ENCODE peak calls at places on chromosomes 1 and 21, in five cellular contexts. T is left ventricle myocardium inferior, F is hippocampal formation, N is NCI-H524, B is skeletal muscle cell. X is an unnamed sample.

GRCh38 chr1:187413770-187414169 is 585.0 kb downstream of the PLA2G4A start:
- DNase-seq in T (no peak), F (no peak), N (peak; percentile 30), B (no peak), X (no peak)

GRCh38 chr1:19436716-19437476 is 48.4 kb downstream of the CAPZB start:
- DNase-seq in T (peak; percentile 79), F (no peak), N (peak; percentile 42), B (peak; percentile 66), X (peak; percentile 36)

GRCh38 chr1:171142081-171142450 is 43.0 kb upstream of the FMO2 start:
- DNase-seq in T (peak; percentile 48), F (peak; percentile 16), N (no peak), B (peak; percentile 68), X (no peak)

GRCh38 chr1:12549106-12549459 is 68.9 kb downstream of the DHRS3 start:
- DNase-seq in T (peak; percentile 58), F (no peak), N (no peak), B (no peak), X (no peak)

GRCh38 chr21:37045556-37045955 is 27.3 kb downstream of the PIGP start:
- DNase-seq in T (no peak), F (no peak), N (no peak), B (no peak), X (no peak)

GRCh38 chr21:21297211-21297610 is 299.0 kb downstream of the NCAM2 start:
- DNase-seq in T (no peak), F (no peak), N (no peak), B (no peak), X (no peak)

GRCh38 chr1:247047260-247047659 is 31.4 kb downstream of the ZNF670 start:
- DNase-seq in T (no peak), F (no peak), N (no peak), B (no peak), X (no peak)

GRCh38 chr1:229349463-229350385 is 6.9 kb upstream of the CCSAP start:
- DNase-seq in T (no peak), F (no peak), N (no peak), B (no peak), X (no peak)

GRCh38 chr21:43845386-43845785 is 19.6 kb upstream of the AGPAT3 start:
- DNase-seq in T (no peak), F (no peak), N (no peak), B (no peak), X (no peak)

GRCh38 chr1:180482425-180483275 is 19.7 kb downstream of the ACBD6 start:
- DNase-seq in T (no peak), F (peak; percentile 54), N (peak; percentile 58), B (peak; percentile 21), X (peak; percentile 37)

GRCh38 chr1:13513885-13514546 is at the start of gene LRRC38:
- DNase-seq in T (peak; percentile 24), F (no peak), N (peak; percentile 64), B (no peak), X (no peak)

GRCh38 chr1:154567386-154568164 is at the start of gene CHRNB2:
- DNase-seq in T (peak; percentile 71), F (no peak), N (peak; percentile 77), B (no peak), X (peak; percentile 23)

GRCh38 chr21:33162436-33162921 is 67.3 kb upstream of the IFNAR2 start:
- DNase-seq in T (no peak), F (no peak), N (peak; percentile 40), B (no peak), X (no peak)

GRCh38 chr1:43796111-43796581 is 88.8 kb downstream of the ST3GAL3 start:
- DNase-seq in T (no peak), F (peak; percentile 42), N (no peak), B (peak; percentile 24), X (no peak)

GRCh38 chr1:25618433-25618808 is 1.8 kb downstream of the MAN1C1 start:
- DNase-seq in T (no peak), F (no peak), N (no peak), B (no peak), X (no peak)

GRCh38 chr1:5752715-5753330 is 239.4 kb downstream of the NPHP4 start:
- DNase-seq in T (no peak), F (no peak), N (no peak), B (no peak), X (no peak)

GRCh38 chr1:180953291-180953747 is 40.6 kb downstream of the KIAA1614 start:
- DNase-seq in T (no peak), F (no peak), N (no peak), B (no peak), X (no peak)

GRCh38 chr1:88701275-88701674 is 17.2 kb downstream of the PKN2 start:
- DNase-seq in T (no peak), F (no peak), N (no peak), B (no peak), X (no peak)

GRCh38 chr21:42655797-42656770 is 2.7 kb downstream of the PDE9A start:
- DNase-seq in T (no peak), F (no peak), N (no peak), B (no peak), X (peak; percentile 43)

GRCh38 chr1:168613038-168613451 is 36.6 kb downstream of the XCL1 start:
- DNase-seq in T (no peak), F (no peak), N (no peak), B (no peak), X (no peak)

GRCh38 chr1:36134805-36135339 is 9.8 kb upstream of the COL8A2 start:
- DNase-seq in T (peak; percentile 42), F (no peak), N (peak; percentile 35), B (no peak), X (peak; percentile 23)

GRCh38 chr1:226937940-226938725 is 2.0 kb upstream of the COQ8A start:
- DNase-seq in T (no peak), F (no peak), N (no peak), B (no peak), X (no peak)

GRCh38 chr1:171032822-171033702 is 57.6 kb upstream of the FMO3 start:
- DNase-seq in T (no peak), F (no peak), N (peak; percentile 94), B (no peak), X (no peak)

GRCh38 chr1:903721-904270 is 19.9 kb upstream of the SAMD11 start:
- DNase-seq in T (peak; percentile 20), F (no peak), N (no peak), B (no peak), X (no peak)

GRCh38 chr1:151958959-151959358 is 34.7 kb downstream of the S100A10 start:
- DNase-seq in T (no peak), F (no peak), N (peak; percentile 65), B (no peak), X (no peak)

GRCh38 chr1:209102120-209102519 is 481.4 kb upstream of the CAMK1G start:
- DNase-seq in T (no peak), F (no peak), N (peak; percentile 6), B (no peak), X (no peak)

GRCh38 chr1:15786581-15786980 is 20.9 kb downstream of the UQCRHL start:
- DNase-seq in T (no peak), F (no peak), N (no peak), B (no peak), X (no peak)

GRCh38 chr1:194495434-194495833 is 1309.0 kb upstream of the B3GALT2 start:
- DNase-seq in T (no peak), F (no peak), N (no peak), B (no peak), X (no peak)

GRCh38 chr21:17386498-17386897 is 126.3 kb upstream of the CXADR start:
- DNase-seq in T (no peak), F (no peak), N (peak; percentile 14), B (no peak), X (no peak)

GRCh38 chr21:42124826-42125570 is 53.9 kb downstream of the UMODL1 start:
- DNase-seq in T (no peak), F (no peak), N (no peak), B (no peak), X (no peak)

GRCh38 chr1:24871306-24871901 is 58.7 kb downstream of the RUNX3 start:
- DNase-seq in T (no peak), F (no peak), N (no peak), B (no peak), X (no peak)

GRCh38 chr1:53763911-53764310 is 24.9 kb upstream of the GLIS1 start:
- DNase-seq in T (no peak), F (no peak), N (no peak), B (no peak), X (no peak)

GRCh38 chr1:22132517-22133235 is 10.2 kb downstream of the WNT4 start:
- DNase-seq in T (no peak), F (no peak), N (no peak), B (no peak), X (peak; percentile 37)

GRCh38 chr1:186183219-186183618 is 191.8 kb downstream of the TPR start:
- DNase-seq in T (no peak), F (no peak), N (no peak), B (peak; percentile 68), X (peak; percentile 72)

GRCh38 chr1:5647226-5647625 is 345.0 kb downstream of the NPHP4 start:
- DNase-seq in T (no peak), F (no peak), N (no peak), B (no peak), X (no peak)

X was measured in kidney glomerular epithelial cell.